ENCODE peak calls at places on chromosomes 4 and X, in five cellular contexts. One of them, this sample, is unnamed.

GRCh38 chr4:60805500-60806313 is 394.4 kb upstream of the ADGRL3 start:
- DNase-seq in GM23338: peak; percentile 80
- DNase-seq in HepG2: peak; percentile 32
- DNase-seq in HCT116: no peak
- DNase-seq in K562: peak; percentile 1
- DNase-seq in this sample: peak; percentile 7

GRCh38 chr4:35970366-35970960 is 273.9 kb downstream of the ARAP2 start:
- DNase-seq in GM23338: no peak
- DNase-seq in HepG2: no peak
- DNase-seq in HCT116: no peak
- DNase-seq in K562: no peak
- DNase-seq in this sample: no peak

GRCh38 chrX:132622130-132622529 is 133.3 kb upstream of the MBNL3 start:
- DNase-seq in GM23338: no peak
- DNase-seq in HCT116: peak; percentile 8
- DNase-seq in HepG2: no peak
- DNase-seq in K562: peak; percentile 49
- DNase-seq in this sample: no peak

GRCh38 chrX:68693481-68694410 is 46.3 kb downstream of the STARD8 start:
- DNase-seq in HepG2: no peak
- DNase-seq in K562: peak; percentile 87
- DNase-seq in GM23338: peak; percentile 85
- DNase-seq in HCT116: no peak
- DNase-seq in this sample: no peak

GRCh38 chr4:83686166-83686565 is 150.3 kb downstream of the GPAT3 start:
- DNase-seq in GM23338: no peak
- DNase-seq in K562: no peak
- DNase-seq in HepG2: no peak
- DNase-seq in HCT116: no peak
- DNase-seq in this sample: no peak

GRCh38 chr4:151302432-151302831 is 23.0 kb downstream of the SH3D19 start:
- DNase-seq in K562: no peak
- DNase-seq in GM23338: no peak
- DNase-seq in HCT116: no peak
- DNase-seq in HepG2: peak; percentile 66
- DNase-seq in this sample: no peak

GRCh38 chr4:113591982-113592381 is 169.6 kb downstream of the CAMK2D start:
- DNase-seq in HCT116: no peak
- DNase-seq in HepG2: no peak
- DNase-seq in GM23338: no peak
- DNase-seq in K562: no peak
- DNase-seq in this sample: no peak

GRCh38 chr4:8318509-8318908 is 49.0 kb downstream of the HTRA3 start:
- DNase-seq in HCT116: no peak
- DNase-seq in K562: no peak
- DNase-seq in HepG2: no peak
- DNase-seq in GM23338: no peak
- DNase-seq in this sample: no peak

GRCh38 chrX:110853610-110854009 is 58.0 kb upstream of the CHRDL1 start:
- DNase-seq in HCT116: no peak
- DNase-seq in HepG2: no peak
- DNase-seq in K562: no peak
- DNase-seq in GM23338: peak; percentile 64
- DNase-seq in this sample: no peak

GRCh38 chrX:124239324-124239723 is 93.1 kb upstream of the TEX13D start:
- DNase-seq in GM23338: no peak
- DNase-seq in K562: no peak
- DNase-seq in HCT116: no peak
- DNase-seq in HepG2: no peak
- DNase-seq in this sample: no peak

GRCh38 chr4:89704651-89705395 is 132.1 kb downstream of the SNCA start:
- DNase-seq in K562: no peak
- DNase-seq in HepG2: no peak
- DNase-seq in HCT116: no peak
- DNase-seq in GM23338: no peak
- DNase-seq in this sample: no peak

GRCh38 chr4:184306949-184307348 is 89.3 kb upstream of the ENPP6 start:
- DNase-seq in HepG2: no peak
- DNase-seq in HCT116: no peak
- DNase-seq in GM23338: no peak
- DNase-seq in K562: no peak
- DNase-seq in this sample: no peak

GRCh38 chr4:7486101-7486500 is 51.4 kb upstream of the PSAPL1 start:
- DNase-seq in GM23338: no peak
- DNase-seq in K562: no peak
- DNase-seq in HepG2: no peak
- DNase-seq in HCT116: no peak
- DNase-seq in this sample: no peak

GRCh38 chrX:150363561-150364346 is 637 bp downstream of the MAMLD1 start:
- DNase-seq in GM23338: peak; percentile 59
- DNase-seq in HCT116: no peak
- DNase-seq in K562: no peak
- DNase-seq in HepG2: no peak
- DNase-seq in this sample: no peak

GRCh38 chrX:149648932-149649331 is 17.3 kb upstream of the TMEM185A start:
- DNase-seq in HCT116: no peak
- DNase-seq in GM23338: peak; percentile 21
- DNase-seq in HepG2: no peak
- DNase-seq in K562: no peak
- DNase-seq in this sample: no peak

GRCh38 chrX:22314692-22315091 is 42.0 kb downstream of the CBLL2 start:
- DNase-seq in K562: no peak
- DNase-seq in HCT116: no peak
- DNase-seq in HepG2: no peak
- DNase-seq in GM23338: peak; percentile 43
- DNase-seq in this sample: no peak

GRCh38 chr4:130736436-130737185 is 1640.7 kb downstream of the C4orf33 start:
- DNase-seq in HCT116: no peak
- DNase-seq in GM23338: no peak
- DNase-seq in K562: no peak
- DNase-seq in HepG2: no peak
- DNase-seq in this sample: no peak

GRCh38 chrX:34437586-34437985 is 219.5 kb downstream of the TMEM47 start:
- DNase-seq in HepG2: no peak
- DNase-seq in K562: no peak
- DNase-seq in GM23338: no peak
- DNase-seq in HCT116: no peak
- DNase-seq in this sample: no peak

GRCh38 chrX:123424546-123424945 is 240.5 kb downstream of the GRIA3 start:
- DNase-seq in HCT116: no peak
- DNase-seq in K562: no peak
- DNase-seq in GM23338: no peak
- DNase-seq in HepG2: no peak
- DNase-seq in this sample: peak; percentile 8

GRCh38 chr4:25843340-25844097 is 19.3 kb downstream of the SEL1L3 start:
- DNase-seq in K562: peak; percentile 30
- DNase-seq in HCT116: no peak
- DNase-seq in GM23338: no peak
- DNase-seq in HepG2: no peak
- DNase-seq in this sample: no peak

GRCh38 chr4:152673489-152673888 is 6.3 kb downstream of the TMEM154 start:
- DNase-seq in K562: no peak
- DNase-seq in GM23338: no peak
- DNase-seq in HCT116: no peak
- DNase-seq in HepG2: no peak
- DNase-seq in this sample: no peak

GRCh38 chr4:88097781-88098180 is 60.7 kb downstream of the ABCG2 start:
- DNase-seq in K562: no peak
- DNase-seq in HepG2: no peak
- DNase-seq in HCT116: no peak
- DNase-seq in GM23338: no peak
- DNase-seq in this sample: no peak

GRCh38 chrX:150205011-150205410 is 158.1 kb upstream of the MAMLD1 start:
- DNase-seq in K562: no peak
- DNase-seq in HepG2: no peak
- DNase-seq in GM23338: peak; percentile 2
- DNase-seq in HCT116: no peak
- DNase-seq in this sample: no peak

GRCh38 chr4:146245246-146245645 is 30.9 kb downstream of the REELD1 start:
- DNase-seq in K562: no peak
- DNase-seq in GM23338: no peak
- DNase-seq in HCT116: no peak
- DNase-seq in HepG2: no peak
- DNase-seq in this sample: no peak

GRCh38 chr4:83285022-83285387 is 407 bp upstream of the COQ2 start:
- DNase-seq in GM23338: peak; percentile 47
- DNase-seq in HCT116: no peak
- DNase-seq in K562: peak; percentile 47
- DNase-seq in HepG2: no peak
- DNase-seq in this sample: no peak

GRCh38 chr4:52051615-52052474 is 741 bp downstream of the SPATA18 start:
- DNase-seq in K562: no peak
- DNase-seq in GM23338: peak; percentile 94
- DNase-seq in HepG2: peak; percentile 74
- DNase-seq in HCT116: no peak
- DNase-seq in this sample: no peak

GRCh38 chrX:13418126-13419091 is 98.6 kb upstream of the ATXN3L start:
- DNase-seq in K562: no peak
- DNase-seq in HCT116: no peak
- DNase-seq in GM23338: no peak
- DNase-seq in HepG2: no peak
- DNase-seq in this sample: no peak

GRCh38 chr4:186792994-186793393 is 69.3 kb upstream of the FAT1 start:
- DNase-seq in HCT116: no peak
- DNase-seq in HepG2: no peak
- DNase-seq in K562: no peak
- DNase-seq in GM23338: no peak
- DNase-seq in this sample: no peak

GRCh38 chrX:129754266-129755024 is 15.7 kb downstream of the XPNPEP2 start:
- DNase-seq in GM23338: peak; percentile 65
- DNase-seq in K562: peak; percentile 52
- DNase-seq in HCT116: no peak
- DNase-seq in HepG2: no peak
- DNase-seq in this sample: no peak

GRCh38 chrX:134478374-134478773 is 18.4 kb downstream of the HPRT1 start:
- DNase-seq in K562: no peak
- DNase-seq in GM23338: peak; percentile 4
- DNase-seq in HepG2: no peak
- DNase-seq in HCT116: no peak
- DNase-seq in this sample: no peak

GRCh38 chr4:124104628-124105027 is 607.9 kb downstream of the ANKRD50 start:
- DNase-seq in K562: no peak
- DNase-seq in GM23338: no peak
- DNase-seq in HCT116: no peak
- DNase-seq in HepG2: no peak
- DNase-seq in this sample: no peak

GRCh38 chr4:25951390-25951952 is 37.5 kb downstream of the SMIM20 start:
- DNase-seq in HepG2: no peak
- DNase-seq in HCT116: no peak
- DNase-seq in GM23338: no peak
- DNase-seq in K562: no peak
- DNase-seq in this sample: no peak

GRCh38 chrX:40709395-40709794 is 25.9 kb downstream of the MED14 start:
- DNase-seq in GM23338: no peak
- DNase-seq in HCT116: no peak
- DNase-seq in HepG2: no peak
- DNase-seq in K562: no peak
- DNase-seq in this sample: no peak

GRCh38 chr4:39353478-39354177 is 12.5 kb downstream of the RFC1 start:
- DNase-seq in GM23338: no peak
- DNase-seq in HCT116: no peak
- DNase-seq in HepG2: no peak
- DNase-seq in K562: no peak
- DNase-seq in this sample: no peak

GRCh38 chr4:39346856-39347519 is 19.2 kb downstream of the RFC1 start:
- DNase-seq in HepG2: no peak
- DNase-seq in HCT116: no peak
- DNase-seq in GM23338: peak; percentile 9
- DNase-seq in K562: no peak
- DNase-seq in this sample: no peak

GRCh38 chr4:39354178-39354503 is 12.0 kb downstream of the RFC1 start:
- DNase-seq in GM23338: no peak
- DNase-seq in K562: no peak
- DNase-seq in HCT116: no peak
- DNase-seq in HepG2: no peak
- DNase-seq in this sample: no peak

GRCh38 chr4:39348371-39349265 is 17.5 kb downstream of the RFC1 start:
- DNase-seq in HCT116: no peak
- DNase-seq in K562: peak; percentile 19
- DNase-seq in HepG2: peak; percentile 41
- DNase-seq in GM23338: no peak
- DNase-seq in this sample: no peak

GRCh38 chr4:39349326-39349725 is 16.8 kb downstream of the RFC1 start:
- DNase-seq in HepG2: no peak
- DNase-seq in GM23338: no peak
- DNase-seq in HCT116: no peak
- DNase-seq in K562: no peak
- DNase-seq in this sample: no peak
- TF ChIP-seq REST in HepG2: no peak
- TF ChIP-seq REST in GM23338: no peak
- TF ChIP-seq REST in HCT116: no peak
- TF ChIP-seq REST in K562: no peak
- TF ChIP-seq REST in this sample: no peak

DNA sequence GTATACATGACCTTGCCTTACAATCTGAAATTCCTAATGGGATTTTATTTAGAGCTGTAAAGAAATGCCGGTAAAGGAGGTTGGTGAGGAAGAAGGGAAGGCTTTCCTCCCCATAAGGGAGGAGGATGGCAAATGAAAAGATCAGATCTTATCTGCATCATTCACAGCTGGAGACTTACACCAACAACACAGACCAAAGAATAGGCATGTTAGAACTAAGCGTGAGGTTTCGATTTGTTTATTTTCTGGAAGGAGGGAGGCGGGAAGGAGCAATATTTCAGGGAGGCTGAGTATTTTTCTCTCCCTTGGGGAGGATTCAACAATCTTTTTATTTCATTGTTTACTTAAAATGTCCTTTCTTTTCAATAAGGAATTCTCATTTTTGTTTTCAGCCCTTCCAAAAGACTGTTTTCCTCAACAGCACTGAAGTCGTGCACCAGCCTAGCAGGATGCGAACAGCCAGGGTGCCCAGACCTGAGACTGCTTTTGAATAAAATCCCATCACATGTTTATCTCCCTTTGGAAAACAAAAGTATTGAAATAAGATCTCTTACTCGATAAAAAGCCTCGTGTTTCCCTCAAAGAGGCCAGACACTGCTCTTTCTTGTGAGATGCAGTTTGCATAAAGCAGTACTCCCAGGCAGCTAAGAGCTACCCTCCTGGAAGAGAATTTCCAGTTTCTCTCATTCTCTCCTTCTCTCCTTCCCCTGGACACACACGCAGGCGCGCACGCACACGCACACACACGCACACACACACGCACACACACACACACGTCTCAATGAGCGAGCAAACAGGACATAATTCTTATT is 236.1 kb downstream of the MGST2 start:
- DNase-seq in HepG2: no peak
- DNase-seq in GM23338: no peak
- DNase-seq in K562: no peak
- DNase-seq in HCT116: no peak
- DNase-seq in this sample: no peak
- TF ChIP-seq REST in HepG2: no peak
- TF ChIP-seq REST in GM23338: no peak
- TF ChIP-seq REST in K562: no peak
- TF ChIP-seq REST in HCT116: no peak
- TF ChIP-seq REST in this sample: no peak

GRCh38 chr4:118417325-118417724 is 64.5 kb upstream of the PRSS12 start:
- DNase-seq in HCT116: no peak
- DNase-seq in HepG2: no peak
- DNase-seq in K562: no peak
- DNase-seq in GM23338: no peak
- DNase-seq in this sample: no peak
- TF ChIP-seq REST in HCT116: no peak
- TF ChIP-seq REST in HepG2: no peak
- TF ChIP-seq REST in K562: no peak
- TF ChIP-seq REST in GM23338: no peak
- TF ChIP-seq REST in this sample: no peak

GRCh38 chr4:40579983-40580382 is 49.7 kb downstream of the RBM47 start:
- DNase-seq in HCT116: no peak
- DNase-seq in GM23338: no peak
- DNase-seq in K562: no peak
- DNase-seq in HepG2: no peak
- DNase-seq in this sample: no peak
- TF ChIP-seq REST in HCT116: no peak
- TF ChIP-seq REST in GM23338: no peak
- TF ChIP-seq REST in K562: no peak
- TF ChIP-seq REST in HepG2: no peak
- TF ChIP-seq REST in this sample: no peak